ENCODE peak calls at places on chromosomes 2 and 18, in six cellular contexts. One of them, this sample, is unnamed.

GRCh38 chr2:190927257-190927656 is 46.6 kb downstream of the GLS start:
- DNase-seq in neural progenitor cell: no peak
- DNase-seq in uterus: no peak
- DNase-seq in dorsolateral prefrontal cortex: no peak
- DNase-seq in fibroblast of lung: no peak
- DNase-seq in CD8-positive, alpha-beta memory T cell: no peak
- DNase-seq in this sample: no peak

GRCh38 chr2:108423502-108424251 is 25.3 kb upstream of the GCC2 start:
- DNase-seq in neural progenitor cell: no peak
- DNase-seq in uterus: no peak
- DNase-seq in dorsolateral prefrontal cortex: no peak
- DNase-seq in fibroblast of lung: no peak
- DNase-seq in CD8-positive, alpha-beta memory T cell: no peak
- DNase-seq in this sample: no peak

GRCh38 chr18:9987931-9988330 is 74.1 kb downstream of the VAPA start:
- DNase-seq in neural progenitor cell: peak; percentile 52
- DNase-seq in uterus: no peak
- DNase-seq in dorsolateral prefrontal cortex: no peak
- DNase-seq in fibroblast of lung: no peak
- DNase-seq in CD8-positive, alpha-beta memory T cell: no peak
- DNase-seq in this sample: no peak

GRCh38 chr2:190214434-190215194 is 105.0 kb downstream of the HIBCH start:
- DNase-seq in neural progenitor cell: peak; percentile 12
- DNase-seq in uterus: no peak
- DNase-seq in dorsolateral prefrontal cortex: no peak
- DNase-seq in fibroblast of lung: peak; percentile 12
- DNase-seq in CD8-positive, alpha-beta memory T cell: no peak
- DNase-seq in this sample: peak; percentile 75

GRCh38 chr2:96626553-96626942 is 11.6 kb downstream of the KANSL3 start:
- DNase-seq in neural progenitor cell: no peak
- DNase-seq in uterus: no peak
- DNase-seq in dorsolateral prefrontal cortex: no peak
- DNase-seq in fibroblast of lung: peak; percentile 13
- DNase-seq in CD8-positive, alpha-beta memory T cell: no peak
- DNase-seq in this sample: no peak

GRCh38 chr18:49648811-49649210 is 87.0 kb downstream of the LIPG start:
- DNase-seq in neural progenitor cell: no peak
- DNase-seq in uterus: no peak
- DNase-seq in dorsolateral prefrontal cortex: no peak
- DNase-seq in fibroblast of lung: no peak
- DNase-seq in CD8-positive, alpha-beta memory T cell: no peak
- DNase-seq in this sample: no peak

GRCh38 chr2:102147935-102148334 is 5.4 kb downstream of the IL1R1 start:
- DNase-seq in neural progenitor cell: no peak
- DNase-seq in uterus: no peak
- DNase-seq in dorsolateral prefrontal cortex: no peak
- DNase-seq in fibroblast of lung: no peak
- DNase-seq in CD8-positive, alpha-beta memory T cell: no peak
- DNase-seq in this sample: no peak

GRCh38 chr2:164734196-164734595 is 107.4 kb downstream of the COBLL1 start:
- DNase-seq in neural progenitor cell: peak; percentile 40
- DNase-seq in uterus: no peak
- DNase-seq in dorsolateral prefrontal cortex: no peak
- DNase-seq in fibroblast of lung: no peak
- DNase-seq in CD8-positive, alpha-beta memory T cell: no peak
- DNase-seq in this sample: no peak

GRCh38 chr2:48316753-48317750 is 212.9 kb upstream of the STON1 start:
- DNase-seq in neural progenitor cell: no peak
- DNase-seq in uterus: no peak
- DNase-seq in dorsolateral prefrontal cortex: no peak
- DNase-seq in fibroblast of lung: no peak
- DNase-seq in CD8-positive, alpha-beta memory T cell: no peak
- DNase-seq in this sample: no peak

GRCh38 chr18:13276530-13277520 is 58.3 kb downstream of the LDLRAD4 start:
- DNase-seq in neural progenitor cell: no peak
- DNase-seq in uterus: no peak
- DNase-seq in dorsolateral prefrontal cortex: peak; percentile 32
- DNase-seq in fibroblast of lung: no peak
- DNase-seq in CD8-positive, alpha-beta memory T cell: no peak
- DNase-seq in this sample: no peak

GRCh38 chr2:120428748-120429147 is 82.8 kb downstream of the INHBB start:
- DNase-seq in neural progenitor cell: no peak
- DNase-seq in uterus: no peak
- DNase-seq in dorsolateral prefrontal cortex: no peak
- DNase-seq in fibroblast of lung: no peak
- DNase-seq in CD8-positive, alpha-beta memory T cell: no peak
- DNase-seq in this sample: no peak

GRCh38 chr2:34099377-34099776 is 500.3 kb upstream of the FAM98A start:
- DNase-seq in neural progenitor cell: peak; percentile 72
- DNase-seq in uterus: no peak
- DNase-seq in dorsolateral prefrontal cortex: no peak
- DNase-seq in fibroblast of lung: no peak
- DNase-seq in CD8-positive, alpha-beta memory T cell: no peak
- DNase-seq in this sample: no peak

GRCh38 chr2:234368861-234369261 is 128.0 kb downstream of the ARL4C start:
- DNase-seq in neural progenitor cell: peak; percentile 12
- DNase-seq in uterus: no peak
- DNase-seq in dorsolateral prefrontal cortex: no peak
- DNase-seq in fibroblast of lung: peak; percentile 78
- DNase-seq in CD8-positive, alpha-beta memory T cell: peak; percentile 28
- DNase-seq in this sample: peak; percentile 46

GRCh38 chr2:23859983-23860382 is 66.9 kb downstream of the ATAD2B start:
- DNase-seq in neural progenitor cell: no peak
- DNase-seq in uterus: no peak
- DNase-seq in dorsolateral prefrontal cortex: no peak
- DNase-seq in fibroblast of lung: no peak
- DNase-seq in CD8-positive, alpha-beta memory T cell: no peak
- DNase-seq in this sample: no peak

GRCh38 chr2:216001612-216002215 is 11.6 kb downstream of the MREG start:
- DNase-seq in neural progenitor cell: no peak
- DNase-seq in uterus: no peak
- DNase-seq in dorsolateral prefrontal cortex: no peak
- DNase-seq in fibroblast of lung: no peak
- DNase-seq in CD8-positive, alpha-beta memory T cell: no peak
- DNase-seq in this sample: no peak

GRCh38 chr2:240983361-240983995 is 14.9 kb upstream of the SNED1 start:
- DNase-seq in neural progenitor cell: peak; percentile 92
- DNase-seq in uterus: peak; percentile 20
- DNase-seq in dorsolateral prefrontal cortex: no peak
- DNase-seq in fibroblast of lung: peak; percentile 47
- DNase-seq in CD8-positive, alpha-beta memory T cell: peak; percentile 68
- DNase-seq in this sample: peak; percentile 26

GRCh38 chr2:175449616-175450015 is 268.1 kb upstream of the ATP5MC3 start:
- DNase-seq in neural progenitor cell: no peak
- DNase-seq in uterus: no peak
- DNase-seq in dorsolateral prefrontal cortex: no peak
- DNase-seq in fibroblast of lung: no peak
- DNase-seq in CD8-positive, alpha-beta memory T cell: no peak
- DNase-seq in this sample: no peak

GRCh38 chr2:175441361-175441760 is 259.9 kb upstream of the ATP5MC3 start:
- DNase-seq in neural progenitor cell: peak; percentile 20
- DNase-seq in uterus: no peak
- DNase-seq in dorsolateral prefrontal cortex: no peak
- DNase-seq in fibroblast of lung: no peak
- DNase-seq in CD8-positive, alpha-beta memory T cell: no peak
- DNase-seq in this sample: no peak

GRCh38 chr2:175445276-175445675 is 263.8 kb upstream of the ATP5MC3 start:
- DNase-seq in neural progenitor cell: no peak
- DNase-seq in uterus: no peak
- DNase-seq in dorsolateral prefrontal cortex: no peak
- DNase-seq in fibroblast of lung: no peak
- DNase-seq in CD8-positive, alpha-beta memory T cell: no peak
- DNase-seq in this sample: no peak

GRCh38 chr2:175450029-175450428 is 268.5 kb upstream of the ATP5MC3 start:
- DNase-seq in neural progenitor cell: no peak
- DNase-seq in uterus: no peak
- DNase-seq in dorsolateral prefrontal cortex: no peak
- DNase-seq in fibroblast of lung: no peak
- DNase-seq in CD8-positive, alpha-beta memory T cell: no peak
- DNase-seq in this sample: no peak

GRCh38 chr2:175446201-175446600 is 264.7 kb upstream of the ATP5MC3 start:
- DNase-seq in neural progenitor cell: no peak
- DNase-seq in uterus: no peak
- DNase-seq in dorsolateral prefrontal cortex: no peak
- DNase-seq in fibroblast of lung: no peak
- DNase-seq in CD8-positive, alpha-beta memory T cell: no peak
- DNase-seq in this sample: no peak
- H3K4me3 ChIP-seq in neural progenitor cell: no peak overlapping the region
- H3K4me3 ChIP-seq in uterus: no peak overlapping the region
- H3K4me3 ChIP-seq in dorsolateral prefrontal cortex: no peak overlapping the region
- H3K4me3 ChIP-seq in fibroblast of lung: no peak overlapping the region
- H3K4me3 ChIP-seq in CD8-positive, alpha-beta memory T cell: no peak overlapping the region
- H3K4me3 ChIP-seq in this sample: no peak overlapping the region

GRCh38 chr2:28532399-28532798 is 36.5 kb downstream of the PLB1 start:
- DNase-seq in neural progenitor cell: no peak
- DNase-seq in uterus: no peak
- DNase-seq in dorsolateral prefrontal cortex: no peak
- DNase-seq in fibroblast of lung: no peak
- DNase-seq in CD8-positive, alpha-beta memory T cell: no peak
- DNase-seq in this sample: no peak

GRCh38 chr2:28527196-28527595 is 31.3 kb downstream of the PLB1 start:
- DNase-seq in neural progenitor cell: no peak
- DNase-seq in uterus: no peak
- DNase-seq in dorsolateral prefrontal cortex: no peak
- DNase-seq in fibroblast of lung: no peak
- DNase-seq in CD8-positive, alpha-beta memory T cell: no peak
- DNase-seq in this sample: no peak

GRCh38 chr2:28533021-28533420 is 37.2 kb downstream of the PLB1 start:
- DNase-seq in neural progenitor cell: no peak
- DNase-seq in uterus: no peak
- DNase-seq in dorsolateral prefrontal cortex: no peak
- DNase-seq in fibroblast of lung: no peak
- DNase-seq in CD8-positive, alpha-beta memory T cell: no peak
- DNase-seq in this sample: no peak

GRCh38 chr2:28528206-28528605 is 32.3 kb downstream of the PLB1 start:
- DNase-seq in neural progenitor cell: no peak
- DNase-seq in uterus: no peak
- DNase-seq in dorsolateral prefrontal cortex: no peak
- DNase-seq in fibroblast of lung: no peak
- DNase-seq in CD8-positive, alpha-beta memory T cell: no peak
- DNase-seq in this sample: no peak

DNA sequence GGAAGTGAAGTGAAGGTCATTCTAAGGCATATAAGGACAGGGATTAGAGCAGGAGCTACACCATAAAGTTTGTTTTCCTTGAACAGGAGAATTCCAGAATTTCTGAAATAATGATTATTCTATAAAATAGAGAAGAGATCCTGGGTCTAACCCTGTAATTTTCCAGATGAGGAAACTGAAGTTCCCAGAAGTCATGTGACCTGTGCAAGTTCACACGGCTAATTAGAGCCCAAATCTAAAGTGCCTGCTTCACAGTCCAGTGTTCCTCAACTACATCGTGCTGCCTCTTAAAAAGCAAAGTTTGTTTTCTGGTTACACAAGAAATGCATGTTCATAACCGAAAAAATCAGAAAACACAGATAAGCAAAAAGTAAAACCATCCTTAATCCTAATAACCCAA is 34.9 kb downstream of the PLB1 start:
- DNase-seq in neural progenitor cell: no peak
- DNase-seq in uterus: no peak
- DNase-seq in dorsolateral prefrontal cortex: no peak
- DNase-seq in fibroblast of lung: no peak
- DNase-seq in CD8-positive, alpha-beta memory T cell: no peak
- DNase-seq in this sample: no peak
- H3K4me3 ChIP-seq in neural progenitor cell: no peak overlapping the region
- H3K4me3 ChIP-seq in uterus: no peak overlapping the region
- H3K4me3 ChIP-seq in dorsolateral prefrontal cortex: no peak overlapping the region
- H3K4me3 ChIP-seq in fibroblast of lung: no peak overlapping the region
- H3K4me3 ChIP-seq in CD8-positive, alpha-beta memory T cell: no peak overlapping the region
- H3K4me3 ChIP-seq in this sample: no peak overlapping the region

DNA sequence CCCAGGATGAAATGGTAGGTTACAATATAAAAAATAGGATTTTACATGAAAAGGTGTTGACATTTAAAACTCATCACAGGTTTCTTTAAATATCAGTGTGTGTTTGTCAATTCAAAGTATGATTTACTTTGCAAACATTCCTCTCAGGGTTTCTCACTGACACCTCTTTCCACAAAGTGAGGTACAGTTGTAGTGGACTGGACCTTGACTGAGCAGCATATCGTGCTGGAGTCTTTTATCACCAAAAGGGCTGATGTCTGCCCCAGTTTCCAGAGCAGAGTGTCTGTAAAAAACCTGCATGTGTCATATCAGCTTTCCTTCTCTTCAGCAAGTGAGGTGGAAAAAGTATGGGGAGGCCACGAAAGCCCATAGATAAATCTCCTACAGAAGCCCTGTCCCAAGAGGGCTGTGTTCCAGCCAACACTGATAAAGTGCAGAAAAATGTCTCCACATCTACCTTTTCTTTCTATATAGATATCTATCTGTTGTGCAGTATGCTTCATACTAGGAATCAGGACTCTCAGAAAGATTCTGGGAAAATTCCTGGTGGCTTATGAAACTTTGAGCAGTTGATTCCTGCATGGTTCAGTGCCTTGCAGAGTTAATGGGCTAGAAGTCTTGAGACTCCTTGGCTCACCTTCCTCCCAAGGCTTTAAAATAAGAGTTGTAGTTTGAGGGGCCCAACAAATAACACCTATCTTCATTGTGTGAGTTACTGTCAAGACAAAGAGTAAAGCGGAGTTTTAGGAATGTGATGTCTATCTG is 6.9 kb downstream of the ACYP2 start:
- DNase-seq in neural progenitor cell: no peak
- DNase-seq in uterus: no peak
- DNase-seq in dorsolateral prefrontal cortex: no peak
- DNase-seq in fibroblast of lung: no peak
- DNase-seq in CD8-positive, alpha-beta memory T cell: no peak
- DNase-seq in this sample: no peak
- H3K4me3 ChIP-seq in neural progenitor cell: no peak overlapping the region
- H3K4me3 ChIP-seq in uterus: no peak overlapping the region
- H3K4me3 ChIP-seq in dorsolateral prefrontal cortex: no peak overlapping the region
- H3K4me3 ChIP-seq in fibroblast of lung: no peak overlapping the region
- H3K4me3 ChIP-seq in CD8-positive, alpha-beta memory T cell: no peak overlapping the region
- H3K4me3 ChIP-seq in this sample: no peak overlapping the region

GRCh38 chr2:166924967-166925366 is 36.7 kb downstream of the XIRP2 start:
- DNase-seq in neural progenitor cell: no peak
- DNase-seq in uterus: no peak
- DNase-seq in dorsolateral prefrontal cortex: no peak
- DNase-seq in fibroblast of lung: no peak
- DNase-seq in CD8-positive, alpha-beta memory T cell: no peak
- DNase-seq in this sample: no peak
- H3K4me3 ChIP-seq in neural progenitor cell: no peak overlapping the region
- H3K4me3 ChIP-seq in uterus: no peak overlapping the region
- H3K4me3 ChIP-seq in dorsolateral prefrontal cortex: no peak overlapping the region
- H3K4me3 ChIP-seq in fibroblast of lung: no peak overlapping the region
- H3K4me3 ChIP-seq in CD8-positive, alpha-beta memory T cell: no peak overlapping the region
- H3K4me3 ChIP-seq in this sample: no peak overlapping the region

GRCh38 chr18:32771169-32771751 is 1.6 kb downstream of the KLHL14 start:
- DNase-seq in neural progenitor cell: peak; percentile 65
- DNase-seq in uterus: no peak
- DNase-seq in dorsolateral prefrontal cortex: no peak
- DNase-seq in fibroblast of lung: no peak
- DNase-seq in CD8-positive, alpha-beta memory T cell: no peak
- DNase-seq in this sample: no peak
- H3K4me3 ChIP-seq in neural progenitor cell: peak overlapping the region; percentile 65
- H3K4me3 ChIP-seq in uterus: peak overlapping the region; percentile 36
- H3K4me3 ChIP-seq in dorsolateral prefrontal cortex: peak overlapping the region; percentile 66
- H3K4me3 ChIP-seq in fibroblast of lung: no peak overlapping the region
- H3K4me3 ChIP-seq in CD8-positive, alpha-beta memory T cell: no peak overlapping the region
- H3K4me3 ChIP-seq in this sample: peak overlapping the region; percentile 15